ENCODE peak calls at places on chromosomes 16 and 17, in nine cellular contexts. T is kidney tubule cell; K is upper lobe of right lung; U is activated T-helper 2 cell treated with anti-CD3 and anti-CD28 coated beads, Interferon-gamma antibody, Interleukin-2, Interleukin-4, amounts not matched to agents 10 μg/mL and 5 μg/mL and 100 μg/mL, durations not matched to agents 14 hours and 24 hours and 36 hours; W is H9; A is RPMI7951; B is PC-9; F is stomach; G is neural crest cell. M is an unnamed sample.

GRCh38 chr17:6506679-6507231 is 49.6 kb downstream of the PITPNM3 start:
- DNase-seq in F (peak), B (peak), W (no peak), U (no peak), A (peak), G (no peak), T (peak), K (peak), M (peak)

GRCh38 chr17:11816409-11816808 is 180.9 kb downstream of the ZNF18 start:
- DNase-seq in F (no peak), B (no peak), A (no peak), T (no peak), U (no peak), W (no peak), K (no peak), G (no peak), M (no peak)

GRCh38 chr17:78401891-78402290 is 23.4 kb downstream of the PGS1 start:
- DNase-seq in A (peak), F (no peak), U (no peak), K (no peak), W (no peak), G (no peak), T (no peak), B (no peak), M (peak)

GRCh38 chr17:67322039-67322787 is 44.2 kb downstream of the PSMD12 start:
- DNase-seq in A (peak), F (no peak), W (peak), K (no peak), G (no peak), U (no peak), B (no peak), T (no peak), M (no peak)

GRCh38 chr17:74241434-74241833 is 28.1 kb downstream of the TTYH2 start:
- DNase-seq in U (no peak), B (no peak), G (no peak), F (no peak), K (peak), T (no peak), W (no peak), A (no peak), M (no peak)

GRCh38 chr17:39677581-39678339 is 9.5 kb downstream of the PNMT start:
- DNase-seq in W (no peak), K (no peak), U (no peak), T (peak), B (no peak), A (no peak), G (no peak), F (no peak), M (peak)

GRCh38 chr17:31400481-31400950 is 9.0 kb downstream of the RAB11FIP4 start:
- DNase-seq in A (no peak), G (no peak), W (peak), T (no peak), U (no peak), B (no peak), K (no peak), F (no peak), M (no peak)

GRCh38 chr17:14470417-14470816 is 169.5 kb downstream of the HS3ST3B1 start:
- DNase-seq in K (no peak), F (no peak), B (no peak), T (no peak), G (no peak), U (no peak), A (no peak), W (no peak), M (no peak)

GRCh38 chr17:2410951-2411350 is 10.1 kb upstream of the MNT start:
- DNase-seq in T (no peak), G (no peak), K (no peak), W (no peak), A (no peak), B (no peak), U (no peak), F (no peak), M (no peak)

GRCh38 chr16:86457621-86458456 is 52.5 kb upstream of the FOXF1 start:
- DNase-seq in W (no peak), A (peak), G (no peak), K (no peak), B (no peak), U (no peak), F (no peak), T (no peak), M (no peak)

GRCh38 chr17:65557349-65558310 is 3.8 kb downstream of the AXIN2 start:
- DNase-seq in K (no peak), F (no peak), B (no peak), G (no peak), A (peak), W (no peak), T (peak), U (no peak), M (no peak)

GRCh38 chr16:80375513-80375912 is 165.3 kb upstream of the DYNLRB2 start:
- DNase-seq in A (no peak), K (no peak), G (no peak), U (no peak), F (no peak), T (no peak), B (no peak), W (no peak), M (no peak)

GRCh38 chr17:50269477-50270429 is 4.5 kb upstream of the TMEM92 start:
- DNase-seq in W (peak), U (peak), T (peak), G (peak), K (peak), A (peak), F (peak), B (peak), M (peak)

GRCh38 chr17:28743243-28744103 is at the start of gene TRAF4:
- DNase-seq in T (peak), K (peak), G (peak), W (peak), F (peak), U (peak), B (peak), A (peak), M (peak)

GRCh38 chr16:12586701-12587100 is 217.0 kb downstream of the CPPED1 start:
- DNase-seq in G (no peak), W (no peak), U (no peak), B (no peak), A (no peak), F (no peak), T (no peak), K (no peak), M (no peak)

GRCh38 chr17:82881900-82882714 is 42.3 kb upstream of the ZNF750 start:
- DNase-seq in B (no peak), F (peak), U (no peak), K (peak), A (no peak), T (no peak), G (no peak), W (no peak), M (peak)

GRCh38 chr17:43945074-43945824 is 3.0 kb upstream of the PPY start:
- DNase-seq in B (no peak), G (no peak), K (no peak), A (peak), W (no peak), U (no peak), T (no peak), F (no peak), M (no peak)

GRCh38 chr17:44970136-44970737 is 2.1 kb upstream of the C1QL1 start:
- DNase-seq in B (no peak), F (no peak), T (peak), K (no peak), W (peak), A (peak), G (peak), U (no peak), M (no peak)

GRCh38 chr17:5027299-5027698 is 7.9 kb downstream of the SLC52A1 start:
- DNase-seq in B (no peak), F (no peak), K (no peak), U (no peak), W (no peak), G (no peak), A (no peak), T (no peak), M (no peak)

GRCh38 chr16:87955302-87956168 is 4.3 kb downstream of the BANP start:
- DNase-seq in U (no peak), G (no peak), F (no peak), K (peak), T (no peak), A (no peak), W (no peak), B (peak), M (no peak)